ENCODE peak calls at places on chromosomes 3 and 15, in five cellular contexts. I is nucleus accumbens, S is KG1, U is ELR, E is NCI-H1105 treated with DMSO at 0.1 percent for 48 hours. G is an unnamed sample.

GRCh38 chr3:129658156-129658843 is 51.8 kb upstream of the PLXND1 start:
- DNase-seq in E (no peak), S (no peak), U (no peak), I (no peak), G (no peak)

GRCh38 chr15:100052716-100053475 is 288.9 kb downstream of the ADAMTS17 start:
- DNase-seq in S (no peak), I (no peak), E (no peak), U (no peak), G (no peak)

GRCh38 chr3:184453296-184453695 is 73.4 kb downstream of the CHRD start:
- DNase-seq in I (no peak), E (no peak), U (no peak), S (no peak), G (no peak)

GRCh38 chr15:25683911-25684310 is 179.2 kb downstream of the ATP10A start:
- DNase-seq in E (no peak), S (no peak), I (no peak), U (no peak), G (peak)

GRCh38 chr15:68586274-68586961 is 7.6 kb downstream of the CORO2B start:
- DNase-seq in I (no peak), U (peak), S (no peak), E (no peak), G (peak)

GRCh38 chr3:175464362-175464761 is 605.2 kb downstream of the NAALADL2 start:
- DNase-seq in E (no peak), S (no peak), I (no peak), U (no peak), G (no peak)

GRCh38 chr3:77171026-77171425 is 131.1 kb downstream of the ROBO2 start:
- DNase-seq in U (no peak), I (no peak), S (no peak), E (no peak), G (no peak)

GRCh38 chr3:170480111-170480510 is 61.4 kb downstream of the CLDN11 start:
- DNase-seq in E (no peak), I (no peak), S (no peak), U (no peak), G (no peak)

GRCh38 chr3:104598848-104599501 is 767.7 kb upstream of the ALCAM start:
- DNase-seq in U (no peak), E (peak), I (no peak), S (no peak), G (no peak)

G was measured in GM23248.